ENCODE peak calls at places on chromosomes 3 and 15, in nine cellular contexts. U, D, T, Q, Z, A, R, G and E are unnamed samples.

GRCh38 chr3:171321241-171321640 is 139.0 kb downstream of the TNIK start:
- DNase-seq in A (no peak), U (no peak), D (no peak), Q (no peak), G (no peak), R (no peak), T (no peak), Z (no peak), E (no peak)

GRCh38 chr15:73284073-73284472 is 84.7 kb downstream of the HCN4 start:
- DNase-seq in Z (no peak), R (no peak), T (no peak), Q (no peak), G (no peak), D (no peak), A (no peak), U (no peak), E (no peak)

GRCh38 chr15:43763819-43764446 is 12.8 kb downstream of the ELL3 start:
- DNase-seq in R (no peak), D (no peak), U (no peak), T (no peak), G (no peak), Z (no peak), Q (no peak), A (no peak), E (no peak)

GRCh38 chr3:171044828-171045793 is 18.6 kb upstream of the SLC2A2 start:
- DNase-seq in D (no peak), Z (no peak), T (no peak), Q (no peak), A (no peak), G (no peak), U (no peak), R (no peak), E (no peak)

GRCh38 chr15:89899303-89899946 is 5.6 kb upstream of the AP3S2 start:
- DNase-seq in T (no peak), R (no peak), D (no peak), Q (no peak), G (no peak), Z (no peak), U (no peak), A (no peak), E (no peak)

GRCh38 chr15:70142322-70143191 is 44.8 kb upstream of the TLE3 start:
- DNase-seq in A (no peak), Z (peak; percentile 64), U (peak; percentile 50), G (peak; percentile 83), T (no peak), R (no peak), D (no peak), Q (no peak), E (no peak)

GRCh38 chr3:53888229-53888628 is 3.4 kb downstream of the SELENOK start:
- DNase-seq in T (no peak), A (no peak), Q (no peak), Z (no peak), U (no peak), D (no peak), R (no peak), G (no peak), E (no peak)

GRCh38 chr3:41574900-41575299 is 375.6 kb downstream of the CTNNB1 start:
- DNase-seq in A (no peak), U (no peak), Z (no peak), T (no peak), Q (no peak), G (no peak), D (no peak), R (no peak), E (peak; percentile 23)

GRCh38 chr3:49667701-49668413 is 6.3 kb upstream of the APEH start:
- DNase-seq in D (no peak), G (no peak), A (no peak), Z (no peak), U (no peak), T (peak; percentile 73), R (no peak), Q (no peak), E (no peak)

GRCh38 chr3:20060924-20061323 is 20.7 kb downstream of the KAT2B start:
- DNase-seq in G (peak; percentile 34), T (no peak), A (no peak), U (no peak), R (no peak), Z (no peak), D (no peak), Q (no peak), E (no peak)

GRCh38 chr3:58824285-58824684 is 157.7 kb upstream of the FAM3D start:
- DNase-seq in U (no peak), Z (no peak), T (peak; percentile 74), A (peak; percentile 85), R (no peak), G (no peak), Q (peak; percentile 35), D (no peak), E (peak; percentile 83)

GRCh38 chr3:45607790-45608189 is 13.2 kb downstream of the LIMD1 start:
- DNase-seq in Q (no peak), R (no peak), T (no peak), G (no peak), Z (peak; percentile 28), A (no peak), U (no peak), D (no peak), E (no peak)

GRCh38 chr3:30421261-30421660 is 185.1 kb upstream of the TGFBR2 start:
- DNase-seq in U (no peak), A (no peak), G (no peak), D (no peak), R (no peak), T (no peak), Z (no peak), Q (no peak), E (no peak)

GRCh38 chr3:48629894-48630293 is 5.4 kb downstream of the SLC26A6 start:
- DNase-seq in G (no peak), R (no peak), Z (no peak), Q (no peak), T (no peak), D (no peak), U (no peak), A (no peak), E (no peak)

GRCh38 chr15:79073336-79073735 is 17.2 kb downstream of the RASGRF1 start:
- DNase-seq in D (no peak), Q (no peak), A (no peak), Z (no peak), G (no peak), R (no peak), T (no peak), U (no peak), E (no peak)

GRCh38 chr15:24772256-24772655 is 96.7 kb downstream of the NPAP1 start:
- DNase-seq in U (no peak), T (no peak), A (no peak), G (no peak), R (no peak), D (no peak), Q (no peak), Z (no peak), E (peak; percentile 67)

GRCh38 chr15:24777307-24777706 is 101.7 kb downstream of the NPAP1 start:
- DNase-seq in D (no peak), G (no peak), U (no peak), R (no peak), T (no peak), Z (no peak), Q (no peak), A (no peak), E (no peak)

GRCh38 chr15:24772709-24773373 is 97.3 kb downstream of the NPAP1 start:
- DNase-seq in G (peak; percentile 64), A (no peak), R (no peak), Z (peak; percentile 77), D (peak; percentile 13), T (peak; percentile 76), Q (peak; percentile 94), U (peak; percentile 82), E (peak; percentile 92)
- H3K4me3 ChIP-seq in G (peak overlapping the region; percentile 33), A (no peak overlapping the region), R (no peak overlapping the region), Z (peak overlapping the region; percentile 49), D (peak overlapping the region; percentile 68), T (peak overlapping the region; percentile 58), Q (peak overlapping the region; percentile 75), U (peak overlapping the region; percentile 66), E (peak overlapping the region; percentile 57)

GRCh38 chr3:124558898-124559649 is 171.2 kb upstream of the UMPS start:
- DNase-seq in D (no peak), Z (peak; percentile 70), Q (peak; percentile 95), A (peak; percentile 92), U (peak; percentile 75), G (peak; percentile 70), R (no peak), T (peak; percentile 86), E (no peak)
- H3K4me3 ChIP-seq in D (no peak overlapping the region), Z (no peak overlapping the region), Q (no peak overlapping the region), A (no peak overlapping the region), U (no peak overlapping the region), G (no peak overlapping the region), R (no peak overlapping the region), T (no peak overlapping the region), E (no peak overlapping the region)

DNA sequence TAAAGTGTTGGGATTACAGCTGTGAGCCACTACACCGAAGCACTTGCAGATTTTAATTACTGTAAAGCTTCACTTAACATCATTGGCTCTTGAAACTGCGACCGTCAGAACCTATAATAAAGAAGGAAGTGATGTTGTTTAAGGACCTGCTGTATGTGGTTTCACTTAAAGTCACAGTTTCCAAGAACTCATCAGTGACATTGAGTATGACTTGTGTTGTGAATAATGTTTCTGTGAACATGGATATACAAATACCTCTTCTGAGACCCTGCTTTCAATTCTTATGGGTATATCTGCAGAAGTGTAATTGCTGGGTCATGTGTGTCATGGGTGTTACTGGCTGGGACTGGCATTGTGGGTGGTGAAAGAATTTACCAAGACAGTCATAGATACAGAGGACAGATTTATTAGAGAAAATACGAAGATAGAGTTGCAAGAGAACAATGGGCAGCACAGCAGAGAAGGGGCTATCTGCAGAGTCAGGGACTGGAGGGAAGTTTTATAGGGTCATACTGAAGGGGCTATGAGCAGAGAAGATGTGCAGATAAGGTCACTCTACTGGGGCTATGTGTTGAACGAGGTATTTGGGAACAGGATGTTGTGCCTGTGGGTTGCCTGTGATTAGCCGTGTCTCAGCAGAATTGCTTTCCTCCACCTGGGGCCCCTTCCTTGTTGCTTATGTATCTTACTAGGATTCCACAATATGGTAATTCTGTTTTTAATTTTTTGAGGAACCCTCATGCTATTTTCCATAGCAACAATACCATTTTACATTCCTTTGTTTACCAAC is 4.5 kb downstream of the NDUFB5 start:
- DNase-seq in Z (no peak), U (no peak), Q (no peak), R (peak; percentile 52), T (no peak), D (no peak), A (no peak), G (no peak), E (no peak)
- H3K4me3 ChIP-seq in Z (no peak overlapping the region), U (no peak overlapping the region), Q (no peak overlapping the region), R (peak overlapping the region; percentile 38), T (no peak overlapping the region), D (peak overlapping the region; percentile 78), A (no peak overlapping the region), G (no peak overlapping the region), E (no peak overlapping the region)

DNA sequence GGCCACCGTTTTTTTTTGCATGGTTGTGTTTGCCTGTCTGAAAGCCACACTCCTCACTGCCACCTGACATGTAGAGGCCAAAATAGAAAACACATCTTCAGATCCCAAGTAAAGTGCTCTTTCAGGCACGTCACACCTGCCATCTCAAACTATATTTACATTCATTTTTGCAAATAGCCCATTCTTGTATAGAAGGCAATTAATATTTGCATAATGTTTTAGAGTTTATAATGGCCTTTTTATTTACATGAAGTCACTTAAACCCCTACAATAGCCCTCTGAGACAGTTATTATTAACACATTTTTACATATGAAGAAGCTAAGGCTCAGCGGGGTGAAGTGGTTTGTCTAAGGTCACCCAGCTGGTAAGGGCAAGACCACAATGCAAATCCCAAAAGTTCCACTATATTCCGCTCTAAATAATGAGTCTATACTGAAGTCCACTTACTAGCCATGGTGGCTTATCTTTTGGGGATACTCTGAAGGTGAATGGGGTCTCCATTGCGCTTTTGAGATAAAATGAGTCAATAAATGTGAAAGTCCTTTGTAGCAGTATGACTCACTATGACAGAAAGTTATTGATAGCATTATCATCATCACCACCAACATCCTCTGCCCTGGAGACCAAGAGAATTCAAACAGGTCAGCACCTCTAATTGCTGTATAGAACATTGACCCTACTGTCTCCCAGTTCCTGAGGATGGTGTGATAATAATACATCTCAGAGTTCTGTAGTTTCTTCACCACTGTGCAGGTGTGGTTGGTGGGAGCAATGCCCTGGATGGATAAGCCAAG is 155.9 kb upstream of the BCL6 start:
- DNase-seq in R (no peak), G (no peak), A (peak; percentile 58), U (no peak), Z (no peak), D (no peak), T (no peak), Q (no peak), E (no peak)
- H3K4me3 ChIP-seq in R (no peak overlapping the region), G (no peak overlapping the region), A (no peak overlapping the region), U (no peak overlapping the region), Z (no peak overlapping the region), D (no peak overlapping the region), T (no peak overlapping the region), Q (no peak overlapping the region), E (no peak overlapping the region)